ENCODE peak calls at places on chromosomes 5 and 9, in five cellular contexts. One of them, this sample, is unnamed.
A peak's percentile ranks its signal among the peaks of the same experiment; 100 is the strongest.

GRCh38 chr5:36658016-36658415 is 51.6 kb downstream of the SLC1A3 start:
- DNase-seq in H1: no peak
- DNase-seq in K562: no peak
- DNase-seq in HepG2: no peak
- DNase-seq in GM12878: no peak
- DNase-seq in this sample: no peak

GRCh38 chr9:100427366-100428263 is 672 bp downstream of the MSANTD3 start:
- DNase-seq in GM12878: no peak
- DNase-seq in HepG2: peak; percentile 36
- DNase-seq in K562: no peak
- DNase-seq in H1: no peak
- DNase-seq in this sample: no peak

GRCh38 chr5:157481666-157482065 is 21.7 kb downstream of the NIPAL4 start:
- DNase-seq in GM12878: no peak
- DNase-seq in H1: no peak
- DNase-seq in HepG2: no peak
- DNase-seq in K562: no peak
- DNase-seq in this sample: no peak

GRCh38 chr5:86507574-86507973 is 110.2 kb upstream of the COX7C start:
- DNase-seq in HepG2: no peak
- DNase-seq in GM12878: no peak
- DNase-seq in H1: no peak
- DNase-seq in K562: no peak
- DNase-seq in this sample: no peak

GRCh38 chr5:142276517-142276916 is 48.3 kb downstream of the SPRY4 start:
- DNase-seq in H1: no peak
- DNase-seq in HepG2: no peak
- DNase-seq in GM12878: no peak
- DNase-seq in K562: no peak
- DNase-seq in this sample: no peak

GRCh38 chr9:98121096-98121495 is 2.1 kb upstream of the TRIM14 start:
- DNase-seq in K562: peak; percentile 56
- DNase-seq in GM12878: no peak
- DNase-seq in H1: no peak
- DNase-seq in HepG2: no peak
- DNase-seq in this sample: no peak

GRCh38 chr9:4548796-4549725 is 58.8 kb downstream of the SLC1A1 start:
- DNase-seq in K562: peak; percentile 5
- DNase-seq in H1: no peak
- DNase-seq in GM12878: no peak
- DNase-seq in HepG2: peak; percentile 10
- DNase-seq in this sample: peak; percentile 16

GRCh38 chr5:43039468-43040286 is 442 bp downstream of the ANXA2R start:
- DNase-seq in HepG2: peak; percentile 50
- DNase-seq in K562: peak; percentile 30
- DNase-seq in GM12878: no peak
- DNase-seq in H1: no peak
- DNase-seq in this sample: peak; percentile 40

GRCh38 chr5:135448796-135449507 is 1.8 kb upstream of the DCANP1 start:
- DNase-seq in K562: no peak
- DNase-seq in HepG2: no peak
- DNase-seq in H1: no peak
- DNase-seq in GM12878: no peak
- DNase-seq in this sample: no peak

GRCh38 chr9:135766707-135767106 is 64.7 kb downstream of the KCNT1 start:
- DNase-seq in K562: no peak
- DNase-seq in GM12878: no peak
- DNase-seq in H1: no peak
- DNase-seq in HepG2: no peak
- DNase-seq in this sample: no peak
- TF ChIP-seq GABPA in K562: no peak
- TF ChIP-seq GABPA in GM12878: no peak
- TF ChIP-seq GABPA in H1: no peak
- TF ChIP-seq GABPA in HepG2: no peak
- TF ChIP-seq GABPA in this sample: no peak

DNA sequence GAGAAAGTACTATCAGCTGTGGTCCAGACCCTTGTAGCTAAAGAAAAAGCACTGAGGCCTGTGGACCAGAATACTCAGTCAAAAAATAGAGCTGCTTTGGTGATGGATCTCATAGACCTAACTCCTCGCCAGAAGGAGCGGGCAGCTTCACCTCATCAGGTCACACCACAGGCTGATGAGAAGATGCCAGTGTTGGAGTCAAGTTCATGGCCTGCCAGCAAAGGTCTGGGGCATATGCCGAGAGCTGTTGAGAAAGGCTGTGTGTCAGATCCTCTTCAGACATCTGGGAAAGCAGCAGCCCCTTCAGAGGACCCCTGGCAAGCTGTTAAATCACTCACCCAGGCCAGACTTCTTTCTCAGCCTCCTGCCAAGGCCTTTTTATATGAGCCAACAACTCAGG is 8.9 kb downstream of the RAB24 start:
- DNase-seq in GM12878: no peak
- DNase-seq in H1: no peak
- DNase-seq in HepG2: no peak
- DNase-seq in K562: no peak
- DNase-seq in this sample: no peak
- H3K36me3 ChIP-seq in GM12878: peaks cover 26% of the 10 kb centered on the region
- H3K36me3 ChIP-seq in H1: peaks cover 52% of the 10 kb centered on the region
- H3K36me3 ChIP-seq in HepG2: no peaks in the 10 kb centered on the region
- H3K36me3 ChIP-seq in K562: peaks cover 73% of the 10 kb centered on the region
- H3K36me3 ChIP-seq in this sample: peaks cover 73% of the 10 kb centered on the region

GRCh38 chr5:31365776-31366175 is 166.1 kb downstream of the DROSHA start:
- DNase-seq in H1: no peak
- DNase-seq in HepG2: no peak
- DNase-seq in K562: no peak
- DNase-seq in GM12878: no peak
- DNase-seq in this sample: no peak
- TF ChIP-seq GABPA in H1: no peak
- TF ChIP-seq GABPA in HepG2: no peak
- TF ChIP-seq GABPA in K562: no peak
- TF ChIP-seq GABPA in GM12878: no peak
- TF ChIP-seq GABPA in this sample: no peak

GRCh38 chr5:119395080-119395836 is 39.4 kb downstream of the TNFAIP8 start:
- DNase-seq in HepG2: no peak
- DNase-seq in K562: no peak
- DNase-seq in GM12878: peak; percentile 53
- DNase-seq in H1: no peak
- DNase-seq in this sample: no peak
- H3K36me3 ChIP-seq in HepG2: no peaks in the 10 kb centered on the region
- H3K36me3 ChIP-seq in K562: peaks cover 17% of the 10 kb centered on the region
- H3K36me3 ChIP-seq in GM12878: peaks cover 7% of the 10 kb centered on the region
- H3K36me3 ChIP-seq in H1: no peaks in the 10 kb centered on the region
- H3K36me3 ChIP-seq in this sample: no peaks in the 10 kb centered on the region

GRCh38 chr5:173354645-173355044 is 26.4 kb upstream of the STC2 start:
- DNase-seq in GM12878: no peak
- DNase-seq in K562: no peak
- DNase-seq in HepG2: no peak
- DNase-seq in H1: no peak
- DNase-seq in this sample: no peak
- TF ChIP-seq GABPA in GM12878: no peak
- TF ChIP-seq GABPA in K562: no peak
- TF ChIP-seq GABPA in HepG2: no peak
- TF ChIP-seq GABPA in H1: no peak
- TF ChIP-seq GABPA in this sample: no peak

GRCh38 chr9:32431196-32431595 is 46.8 kb downstream of the ACO1 start:
- DNase-seq in K562: no peak
- DNase-seq in GM12878: no peak
- DNase-seq in HepG2: no peak
- DNase-seq in H1: no peak
- DNase-seq in this sample: no peak

GRCh38 chr9:32430720-32431119 is 46.3 kb downstream of the ACO1 start:
- DNase-seq in GM12878: no peak
- DNase-seq in K562: no peak
- DNase-seq in H1: no peak
- DNase-seq in HepG2: no peak
- DNase-seq in this sample: no peak

GRCh38 chr9:32427111-32427873 is 42.8 kb downstream of the ACO1 start:
- DNase-seq in GM12878: no peak
- DNase-seq in K562: no peak
- DNase-seq in HepG2: peak; percentile 48
- DNase-seq in H1: no peak
- DNase-seq in this sample: no peak

GRCh38 chr9:32434892-32435291 is 50.4 kb downstream of the ACO1 start:
- DNase-seq in K562: no peak
- DNase-seq in HepG2: no peak
- DNase-seq in GM12878: no peak
- DNase-seq in H1: no peak
- DNase-seq in this sample: no peak

DNA sequence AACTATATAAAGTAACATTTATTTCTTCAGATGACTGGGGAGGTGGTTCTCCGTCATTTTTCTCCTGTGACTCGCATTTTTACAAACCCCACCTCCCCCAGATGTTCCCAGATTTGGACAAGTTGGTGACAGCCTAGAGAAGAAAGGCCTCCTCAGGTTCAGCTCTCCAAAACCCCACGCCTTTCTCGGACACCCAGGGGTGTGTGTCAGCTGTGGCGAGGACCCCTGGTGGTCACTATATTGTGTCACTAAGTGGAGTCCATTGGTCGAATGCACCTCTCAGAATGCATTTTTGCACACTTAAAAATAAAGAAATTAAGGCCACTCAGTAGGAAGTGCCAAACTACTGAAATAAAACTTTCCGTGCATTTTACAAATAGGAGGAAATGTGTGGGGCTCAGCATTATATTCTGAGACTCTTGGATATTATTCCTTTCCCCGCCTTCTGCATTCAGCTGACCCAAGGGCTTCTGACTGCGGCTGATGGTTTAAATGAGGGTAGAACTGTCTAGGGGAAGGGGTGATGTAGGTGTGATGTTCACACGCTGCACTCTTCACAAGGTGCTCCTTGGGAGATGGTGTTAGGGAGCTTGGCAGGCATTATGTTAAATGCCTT is 47.6 kb downstream of the ACO1 start:
- DNase-seq in K562: peak; percentile 40
- DNase-seq in HepG2: peak; percentile 33
- DNase-seq in H1: no peak
- DNase-seq in GM12878: no peak
- DNase-seq in this sample: peak; percentile 55
- H3K36me3 ChIP-seq in K562: peaks cover 35% of the 10 kb centered on the region
- H3K36me3 ChIP-seq in HepG2: peaks cover 61% of the 10 kb centered on the region
- H3K36me3 ChIP-seq in H1: peaks cover 12% of the 10 kb centered on the region
- H3K36me3 ChIP-seq in GM12878: no peaks in the 10 kb centered on the region
- H3K36me3 ChIP-seq in this sample: peaks cover 36% of the 10 kb centered on the region

GRCh38 chr9:130688070-130688469 is 5.5 kb upstream of the EXOSC2 start:
- DNase-seq in H1: no peak
- DNase-seq in GM12878: no peak
- DNase-seq in HepG2: no peak
- DNase-seq in K562: no peak
- DNase-seq in this sample: no peak

GRCh38 chr9:130692365-130692764 is 1.2 kb upstream of the EXOSC2 start:
- DNase-seq in H1: peak; percentile 62
- DNase-seq in GM12878: no peak
- DNase-seq in K562: no peak
- DNase-seq in HepG2: no peak
- DNase-seq in this sample: peak; percentile 38

GRCh38 chr9:130689572-130689936 is 4.0 kb upstream of the EXOSC2 start:
- DNase-seq in K562: no peak
- DNase-seq in HepG2: no peak
- DNase-seq in GM12878: no peak
- DNase-seq in H1: no peak
- DNase-seq in this sample: no peak

GRCh38 chr9:130687615-130688014 is 6.0 kb upstream of the EXOSC2 start:
- DNase-seq in GM12878: no peak
- DNase-seq in K562: no peak
- DNase-seq in H1: no peak
- DNase-seq in HepG2: no peak
- DNase-seq in this sample: no peak

DNA sequence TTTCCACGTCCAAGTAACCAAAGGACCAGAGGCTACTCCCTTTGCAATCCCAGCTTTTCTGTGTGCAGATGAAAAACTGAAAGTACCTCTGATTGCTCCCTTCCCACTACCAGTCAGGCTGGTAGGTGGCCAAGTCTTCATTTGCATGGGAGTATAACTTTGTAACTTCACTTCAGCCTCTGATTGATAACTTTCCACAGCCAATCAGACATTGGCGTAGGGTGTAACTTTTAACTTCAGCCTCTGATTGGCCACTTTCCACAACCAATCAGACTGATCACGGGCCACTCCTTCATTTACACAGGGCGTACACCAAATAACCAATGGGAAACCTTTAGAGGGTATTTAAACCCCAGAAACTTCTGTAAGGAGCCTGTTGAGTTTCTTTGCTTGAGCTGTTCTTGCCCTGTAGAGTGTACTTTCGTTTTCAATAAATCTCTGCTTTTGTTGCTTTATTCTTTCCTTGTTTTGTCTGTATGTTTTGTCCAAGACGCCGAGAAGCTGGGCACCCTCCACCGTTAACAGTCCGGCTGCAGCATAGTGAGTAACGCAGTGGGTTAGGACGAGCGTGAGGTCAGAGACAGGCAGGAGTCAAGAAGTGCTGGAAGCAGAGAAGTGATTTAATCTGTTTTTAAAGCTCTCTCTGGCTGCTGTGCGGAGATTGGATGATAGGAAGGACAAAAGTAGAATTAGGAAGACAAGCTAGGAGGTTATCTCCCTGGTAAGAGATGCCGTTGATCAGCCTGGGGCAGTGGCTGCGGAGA is 3.5 kb upstream of the EXOSC2 start:
- DNase-seq in H1: no peak
- DNase-seq in K562: peak; percentile 92
- DNase-seq in HepG2: peak; percentile 97
- DNase-seq in GM12878: peak; percentile 53
- DNase-seq in this sample: peak; percentile 72
- TF ChIP-seq GABPA in H1: no peak
- TF ChIP-seq GABPA in K562: no peak
- TF ChIP-seq GABPA in HepG2: no peak
- TF ChIP-seq GABPA in GM12878: no peak
- TF ChIP-seq GABPA in this sample: no peak

DNA sequence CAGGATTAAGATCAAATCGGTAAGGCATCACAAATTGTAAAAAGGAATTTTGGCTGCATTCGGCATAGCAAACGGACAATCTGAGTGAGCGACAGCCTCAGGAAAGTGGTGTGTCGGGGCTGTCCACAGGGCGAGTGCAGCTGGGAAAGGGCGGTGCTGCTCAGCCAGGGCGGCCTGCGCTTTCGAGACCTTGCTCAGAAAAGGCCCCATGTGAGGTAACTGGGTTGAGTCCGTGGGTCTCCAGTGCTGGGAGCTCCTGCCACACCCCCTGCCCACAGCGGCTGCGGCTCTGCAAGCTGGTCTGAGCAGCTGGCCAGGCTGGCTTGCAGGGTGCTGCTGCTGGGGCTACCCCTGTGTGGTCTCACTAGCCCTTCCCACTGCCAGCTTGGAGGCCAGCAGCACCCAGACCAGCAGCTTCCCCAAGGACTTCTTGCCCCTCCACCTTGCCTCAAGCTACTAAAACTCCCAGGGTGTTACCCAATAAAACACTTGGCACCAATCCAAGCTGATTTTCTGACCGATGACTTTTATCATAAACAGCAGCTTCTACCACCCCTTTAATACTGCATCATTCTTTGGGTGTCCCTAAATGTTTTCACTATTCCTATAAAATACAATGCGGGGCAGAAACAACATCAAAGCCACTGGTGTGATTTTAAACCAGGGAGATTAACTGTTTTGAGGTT is 6.2 kb downstream of the SURF2 start:
- DNase-seq in GM12878: no peak
- DNase-seq in K562: no peak
- DNase-seq in HepG2: no peak
- DNase-seq in H1: no peak
- DNase-seq in this sample: no peak
- H3K36me3 ChIP-seq in GM12878: peaks cover 42% of the 10 kb centered on the region
- H3K36me3 ChIP-seq in K562: peaks cover 97% of the 10 kb centered on the region
- H3K36me3 ChIP-seq in HepG2: peaks cover 86% of the 10 kb centered on the region
- H3K36me3 ChIP-seq in H1: peaks cover 48% of the 10 kb centered on the region
- H3K36me3 ChIP-seq in this sample: peaks cover 80% of the 10 kb centered on the region